ENCODE peak calls at places on chromosomes 1 and 21, in four cellular contexts. One of them, this sample, is unnamed.
A peak's percentile ranks its signal among the peaks of the same experiment; 100 is the strongest.

GRCh38 chr1:223421025-223421424 is 27.8 kb downstream of the CCDC185 start:
- DNase-seq in mesendoderm: no peak
- DNase-seq in IMR-90: no peak
- DNase-seq in H1: no peak
- DNase-seq in this sample: no peak

GRCh38 chr1:100070201-100070939 is 62.4 kb downstream of the SASS6 start:
- DNase-seq in mesendoderm: no peak
- DNase-seq in IMR-90: no peak
- DNase-seq in H1: no peak
- DNase-seq in this sample: no peak

GRCh38 chr1:2474104-2474787 is 1.8 kb upstream of the PLCH2 start:
- DNase-seq in mesendoderm: no peak
- DNase-seq in IMR-90: no peak
- DNase-seq in H1: no peak
- DNase-seq in this sample: no peak

GRCh38 chr1:42456754-42457089 is 379 bp downstream of the PPCS start:
- DNase-seq in mesendoderm: peak; percentile 84
- DNase-seq in IMR-90: peak; percentile 50
- DNase-seq in H1: no peak
- DNase-seq in this sample: peak; percentile 70

GRCh38 chr1:222798975-222799374 is 15.9 kb upstream of the DISP1 start:
- DNase-seq in mesendoderm: no peak
- DNase-seq in IMR-90: no peak
- DNase-seq in H1: no peak
- DNase-seq in this sample: no peak

GRCh38 chr21:34801519-34802132 is 132.8 kb downstream of the CLIC6 start:
- DNase-seq in mesendoderm: peak; percentile 68
- DNase-seq in IMR-90: no peak
- DNase-seq in H1: no peak
- DNase-seq in this sample: peak; percentile 59

GRCh38 chr1:167617100-167617949 is 12.7 kb upstream of the RCSD1 start:
- DNase-seq in mesendoderm: peak; percentile 92
- DNase-seq in IMR-90: peak; percentile 7
- DNase-seq in H1: no peak
- DNase-seq in this sample: no peak

GRCh38 chr1:13513885-13514546 is at the start of gene LRRC38:
- DNase-seq in mesendoderm: peak; percentile 56
- DNase-seq in IMR-90: no peak
- DNase-seq in H1: peak; percentile 76
- DNase-seq in this sample: peak; percentile 71

GRCh38 chr1:172717722-172718455 is 59.0 kb downstream of the FASLG start:
- DNase-seq in mesendoderm: no peak
- DNase-seq in IMR-90: peak; percentile 10
- DNase-seq in H1: no peak
- DNase-seq in this sample: no peak

GRCh38 chr1:201454568-201454967 is 14.4 kb downstream of the PHLDA3 start:
- DNase-seq in mesendoderm: no peak
- DNase-seq in IMR-90: no peak
- DNase-seq in H1: no peak
- DNase-seq in this sample: no peak

GRCh38 chr1:64484651-64485050 is 14.7 kb downstream of the CACHD1 start:
- DNase-seq in mesendoderm: no peak
- DNase-seq in IMR-90: no peak
- DNase-seq in H1: no peak
- DNase-seq in this sample: no peak

GRCh38 chr1:110254604-110255003 is 44.5 kb downstream of the KCNC4 start:
- DNase-seq in mesendoderm: no peak
- DNase-seq in IMR-90: no peak
- DNase-seq in H1: no peak
- DNase-seq in this sample: peak; percentile 30

GRCh38 chr1:236342403-236343245 is 51.5 kb upstream of the EDARADD start:
- DNase-seq in mesendoderm: no peak
- DNase-seq in IMR-90: no peak
- DNase-seq in H1: no peak
- DNase-seq in this sample: no peak

DNA sequence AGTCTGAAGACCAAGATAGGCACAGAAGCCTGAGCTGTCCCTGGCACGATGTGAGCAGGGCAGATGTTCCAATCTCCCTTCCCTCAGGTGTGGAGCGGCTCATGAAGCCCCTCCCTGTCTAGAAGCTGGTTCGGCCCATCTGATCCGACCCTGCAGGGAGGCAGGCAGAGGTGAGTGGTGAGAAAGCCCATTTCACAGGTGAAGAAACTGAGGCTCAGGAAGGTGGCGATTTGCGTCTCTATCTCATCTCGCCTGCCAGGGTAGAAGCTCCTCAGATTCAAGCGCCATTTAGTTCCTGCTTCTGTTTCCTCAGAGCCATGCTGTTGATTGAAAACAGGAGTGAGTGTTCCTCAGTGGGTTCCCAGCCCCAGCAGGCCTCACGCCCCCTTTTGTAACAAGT is 16.9 kb upstream of the TENT5B start:
- DNase-seq in mesendoderm: no peak
- DNase-seq in IMR-90: no peak
- DNase-seq in H1: no peak
- DNase-seq in this sample: no peak
- H2BK15ac ChIP-seq in mesendoderm: no peak overlapping the region
- H2BK15ac ChIP-seq in IMR-90: no peak overlapping the region
- H2BK15ac ChIP-seq in H1: peak overlapping the region; percentile 95
- H2BK15ac ChIP-seq in this sample: no peak overlapping the region

DNA sequence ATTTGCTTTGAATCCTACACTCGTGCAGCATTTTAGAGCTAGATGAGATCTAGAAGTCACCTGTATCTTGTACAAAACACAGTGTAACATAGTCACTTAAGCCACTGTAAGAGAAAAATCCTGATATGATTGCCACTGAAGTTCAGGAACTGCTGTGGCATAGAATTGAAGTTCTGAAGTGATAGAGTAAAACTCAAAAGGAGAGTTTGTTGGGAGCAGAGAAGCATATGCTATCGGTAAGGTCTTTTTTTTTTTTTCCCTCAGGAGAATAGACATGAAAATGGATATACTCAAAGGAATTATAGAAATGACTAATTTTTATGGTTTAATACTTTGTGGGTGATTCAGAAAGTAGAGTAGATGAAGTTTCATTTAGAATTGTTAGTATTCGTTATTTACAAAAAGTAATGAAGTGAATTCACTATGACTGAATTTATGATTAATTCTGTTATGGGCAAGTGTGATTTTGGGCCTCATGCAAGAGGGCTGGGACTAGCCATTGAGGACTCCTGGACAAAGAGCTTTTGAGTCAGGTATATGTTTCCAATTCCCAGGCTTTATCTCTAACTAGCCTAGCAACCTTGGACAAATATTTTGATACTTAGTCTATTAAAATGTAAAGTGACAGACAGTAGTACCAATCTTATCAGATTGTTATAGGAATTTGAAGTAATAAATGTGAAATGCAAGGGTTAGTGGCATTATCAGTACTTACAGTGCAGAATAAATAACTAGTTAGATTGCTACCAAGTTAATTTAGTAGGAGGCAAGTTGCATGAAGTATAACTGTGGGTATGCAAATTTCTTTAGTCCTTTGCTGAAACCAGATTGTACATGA is 3.1 kb downstream of the KCTD3 start:
- DNase-seq in mesendoderm: no peak
- DNase-seq in IMR-90: peak; percentile 20
- DNase-seq in H1: no peak
- DNase-seq in this sample: no peak
- H3K9ac ChIP-seq in mesendoderm: no peak overlapping the region
- H3K9ac ChIP-seq in IMR-90: peak overlapping the region; percentile 60
- H3K9ac ChIP-seq in H1: no peak overlapping the region
- H3K9ac ChIP-seq in this sample: no peak overlapping the region

GRCh38 chr1:213604477-213604876 is 383.3 kb upstream of the PROX1 start:
- DNase-seq in mesendoderm: no peak
- DNase-seq in IMR-90: no peak
- DNase-seq in H1: no peak
- DNase-seq in this sample: no peak

GRCh38 chr1:213598263-213598662 is 389.5 kb upstream of the PROX1 start:
- DNase-seq in mesendoderm: no peak
- DNase-seq in IMR-90: no peak
- DNase-seq in H1: no peak
- DNase-seq in this sample: no peak

GRCh38 chr1:213596729-213597128 is 391.0 kb upstream of the PROX1 start:
- DNase-seq in mesendoderm: no peak
- DNase-seq in IMR-90: no peak
- DNase-seq in H1: no peak
- DNase-seq in this sample: no peak

GRCh38 chr1:213603087-213603486 is 384.7 kb upstream of the PROX1 start:
- DNase-seq in mesendoderm: no peak
- DNase-seq in IMR-90: no peak
- DNase-seq in H1: no peak
- DNase-seq in this sample: no peak

GRCh38 chr1:213600879-213601278 is 386.9 kb upstream of the PROX1 start:
- DNase-seq in mesendoderm: no peak
- DNase-seq in IMR-90: no peak
- DNase-seq in H1: no peak
- DNase-seq in this sample: no peak
- H3K56ac ChIP-seq in mesendoderm: no peak overlapping the region
- H3K56ac ChIP-seq in IMR-90: no peak overlapping the region
- H3K56ac ChIP-seq in H1: no peak overlapping the region
- H3K56ac ChIP-seq in this sample: no peak overlapping the region

DNA sequence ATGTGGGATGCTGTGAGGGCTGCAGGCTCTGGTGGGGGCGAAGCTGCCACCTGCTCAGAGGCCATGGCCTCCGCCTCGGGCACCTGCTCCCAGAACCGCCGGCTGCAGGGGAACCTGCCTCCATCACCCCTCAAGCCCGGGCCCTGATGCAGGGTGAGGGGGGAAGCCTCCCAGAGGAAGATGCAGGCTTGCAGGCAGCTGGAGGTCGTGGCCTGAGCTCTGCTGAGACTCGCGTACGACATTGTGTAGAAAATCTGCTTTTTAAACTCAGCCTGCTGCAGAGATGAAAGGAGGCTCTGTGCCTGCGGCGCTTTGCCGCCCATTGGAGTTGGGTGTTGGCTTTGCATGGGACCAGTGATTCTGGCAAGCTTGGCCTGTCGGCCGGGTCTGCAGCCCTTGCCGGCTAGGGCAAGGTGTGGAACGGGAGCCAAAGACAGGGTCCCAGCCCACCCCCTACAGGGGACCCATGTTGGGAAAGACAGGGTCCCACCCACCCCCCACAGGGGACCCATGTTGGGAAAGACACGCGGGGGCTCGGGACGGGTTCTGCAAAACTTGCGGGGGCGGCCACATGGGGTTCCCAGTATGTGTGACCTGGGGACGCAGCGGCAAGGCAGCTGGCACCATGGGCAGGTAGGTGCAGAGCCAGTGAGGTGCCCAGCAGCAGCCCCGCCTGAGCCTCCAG is 55.6 kb downstream of the SLX9 start:
- DNase-seq in mesendoderm: no peak
- DNase-seq in IMR-90: no peak
- DNase-seq in H1: no peak
- DNase-seq in this sample: no peak
- H2BK15ac ChIP-seq in mesendoderm: no peak overlapping the region
- H2BK15ac ChIP-seq in IMR-90: no peak overlapping the region
- H2BK15ac ChIP-seq in H1: no peak overlapping the region
- H2BK15ac ChIP-seq in this sample: no peak overlapping the region

GRCh38 chr21:43771698-43772367 is 4.3 kb downstream of the CSTB start:
- DNase-seq in mesendoderm: no peak
- DNase-seq in IMR-90: no peak
- DNase-seq in H1: no peak
- DNase-seq in this sample: no peak

GRCh38 chr21:43775795-43776430 is at the start of gene CSTB:
- DNase-seq in mesendoderm: peak; percentile 82
- DNase-seq in IMR-90: peak; percentile 38
- DNase-seq in H1: peak; percentile 95
- DNase-seq in this sample: peak; percentile 88

GRCh38 chr21:43775190-43775589 is 918 bp downstream of the CSTB start:
- DNase-seq in mesendoderm: no peak
- DNase-seq in IMR-90: no peak
- DNase-seq in H1: no peak
- DNase-seq in this sample: no peak

GRCh38 chr21:43772368-43772870 is 3.7 kb downstream of the CSTB start:
- DNase-seq in mesendoderm: no peak
- DNase-seq in IMR-90: no peak
- DNase-seq in H1: no peak
- DNase-seq in this sample: no peak

DNA sequence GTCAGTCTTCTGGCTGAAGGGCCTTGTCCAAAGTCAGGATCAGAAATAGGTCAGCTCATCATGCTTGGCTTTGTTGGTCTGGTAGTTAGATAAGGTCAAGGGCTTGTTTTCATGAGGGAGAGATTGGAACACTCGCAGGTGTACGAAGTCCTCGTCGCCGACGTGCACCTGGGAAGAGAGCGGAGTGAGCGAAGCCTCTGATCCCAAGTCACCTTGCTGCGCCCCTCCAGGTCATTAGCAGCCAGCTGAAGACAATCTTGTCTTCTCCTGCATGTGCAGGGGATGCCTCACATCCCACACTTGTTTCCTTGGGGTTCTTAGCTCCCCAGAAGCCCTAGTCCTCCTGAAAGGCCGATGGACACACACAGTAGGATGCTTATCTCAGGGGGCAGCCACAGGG is 1.9 kb downstream of the CSTB start:
- DNase-seq in mesendoderm: no peak
- DNase-seq in IMR-90: no peak
- DNase-seq in H1: no peak
- DNase-seq in this sample: no peak
- H3K9ac ChIP-seq in mesendoderm: no peak overlapping the region
- H3K9ac ChIP-seq in IMR-90: no peak overlapping the region
- H3K9ac ChIP-seq in H1: no peak overlapping the region
- H3K9ac ChIP-seq in this sample: no peak overlapping the region

GRCh38 chr1:183845681-183846080 is 40.8 kb downstream of the RGL1 start:
- DNase-seq in mesendoderm: no peak
- DNase-seq in IMR-90: peak; percentile 47
- DNase-seq in H1: no peak
- DNase-seq in this sample: no peak

GRCh38 chr1:183847646-183848045 is 42.7 kb downstream of the RGL1 start:
- DNase-seq in mesendoderm: no peak
- DNase-seq in IMR-90: no peak
- DNase-seq in H1: no peak
- DNase-seq in this sample: no peak

GRCh38 chr1:183850852-183851251 is 45.9 kb downstream of the RGL1 start:
- DNase-seq in mesendoderm: no peak
- DNase-seq in IMR-90: peak; percentile 34
- DNase-seq in H1: no peak
- DNase-seq in this sample: no peak
- H3K56ac ChIP-seq in mesendoderm: no peak overlapping the region
- H3K56ac ChIP-seq in IMR-90: no peak overlapping the region
- H3K56ac ChIP-seq in H1: no peak overlapping the region
- H3K56ac ChIP-seq in this sample: no peak overlapping the region